ENCODE peak calls at places on chromosomes 6 and 20, in ten cellular contexts. M is cardiac muscle cell, O is upper lobe of right lung, K is H1, L is colonic mucosa, N is HL-60, Y is stomach, J is body of pancreas, B is lower leg skin, Q is spleen. A is an unnamed sample.

GRCh38 chr6:22765015-22765414 is 195.6 kb downstream of the HDGFL1 start:
- DNase-seq in M (no peak), O (no peak), K (no peak), L (no peak), N (no peak), Y (no peak), J (no peak), B (no peak), Q (no peak), A (no peak)

GRCh38 chr20:48285656-48286055 is 500.4 kb upstream of the SULF2 start:
- DNase-seq in M (no peak), O (no peak), K (no peak), L (no peak), N (no peak), Y (no peak), J (no peak), B (no peak), Q (no peak), A (no peak)

GRCh38 chr6:44353336-44353735 is 10.9 kb downstream of the SPATS1 start:
- DNase-seq in M (no peak), O (no peak), K (no peak), L (peak), N (no peak), Y (no peak), J (no peak), B (no peak), Q (no peak), A (peak)

GRCh38 chr6:42563697-42564495 is at the start of gene UBR2:
- DNase-seq in M (peak), O (peak), K (peak), L (peak), N (peak), Y (peak), J (peak), B (peak), Q (peak), A (peak)

GRCh38 chr20:54133434-54134427 is 40.1 kb downstream of the CYP24A1 start:
- DNase-seq in M (no peak), O (no peak), K (no peak), L (peak), N (no peak), Y (no peak), J (no peak), B (no peak), Q (no peak), A (no peak)

GRCh38 chr6:38034269-38034914 is 214.9 kb downstream of the ZFAND3 start:
- DNase-seq in M (peak), O (no peak), K (no peak), L (no peak), N (no peak), Y (no peak), J (no peak), B (no peak), Q (no peak), A (peak)

GRCh38 chr6:25147191-25147590 is 132.0 kb upstream of the CARMIL1 start:
- DNase-seq in M (no peak), O (no peak), K (no peak), L (no peak), N (no peak), Y (no peak), J (no peak), B (no peak), Q (no peak), A (no peak)

GRCh38 chr6:144211160-144211559 is 60.8 kb downstream of the STX11 start:
- DNase-seq in M (no peak), O (no peak), K (no peak), L (no peak), N (no peak), Y (no peak), J (no peak), B (no peak), Q (no peak), A (no peak)

GRCh38 chr6:32192608-32193039 is at the start of gene GPSM3:
- DNase-seq in M (no peak), O (peak), K (no peak), L (peak), N (peak), Y (peak), J (no peak), B (no peak), Q (peak), A (no peak)

DNA sequence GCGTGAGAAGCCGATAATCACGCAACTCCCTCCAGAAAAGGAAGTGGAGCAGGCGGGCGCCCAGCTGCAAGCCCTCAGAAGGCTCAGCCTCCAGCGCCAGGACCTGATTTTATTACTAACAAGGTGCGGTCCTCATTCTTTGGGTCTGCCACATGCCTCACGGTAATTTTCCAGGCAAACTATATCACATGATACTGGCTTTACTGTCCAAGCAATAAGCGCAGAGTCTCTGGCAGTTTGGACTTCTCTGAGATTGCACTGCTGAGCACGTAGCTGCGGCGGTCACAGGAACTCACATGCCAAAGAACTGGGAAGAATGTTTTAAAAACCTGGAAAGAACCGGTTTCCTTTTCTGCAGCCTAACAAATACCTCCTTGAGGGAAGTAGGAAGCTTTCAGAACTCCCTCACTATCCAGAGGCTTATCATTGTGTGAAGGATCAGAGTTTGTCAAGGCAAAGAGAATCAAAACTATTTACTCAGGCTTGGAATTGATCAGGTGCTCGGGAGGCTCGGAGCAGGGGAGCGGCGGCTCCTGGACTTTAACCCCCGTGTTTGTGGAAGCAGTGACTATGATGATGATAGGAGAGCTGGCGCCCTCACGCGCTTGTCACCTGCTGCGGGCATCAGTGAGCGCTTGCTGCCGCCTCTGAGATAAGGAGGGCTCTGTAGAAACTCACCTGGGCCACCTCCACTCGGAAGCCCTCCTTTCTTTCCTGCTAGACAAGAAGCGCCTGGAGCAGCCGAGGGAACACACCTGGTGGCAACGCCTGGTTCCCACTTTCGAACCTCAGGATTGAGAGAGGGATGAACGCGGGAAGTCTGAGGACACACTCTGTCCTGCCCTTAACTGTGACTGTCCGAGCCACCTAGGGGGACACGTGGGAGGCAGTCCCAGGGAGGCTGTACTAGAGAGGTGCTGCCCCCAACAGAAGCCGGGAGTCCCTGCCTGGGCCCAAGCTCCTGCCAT is 27.2 kb upstream of the SYNJ2 start:
- DNase-seq in M (no peak), O (no peak), K (no peak), L (peak), N (peak), Y (peak), J (peak), B (no peak), Q (no peak), A (no peak)
- TF ChIP-seq CTCF in M (no peak), O (no peak), K (no peak), L (no peak), N (no peak), Y (no peak), J (no peak), B (no peak), Q (no peak), A (no peak)

GRCh38 chr6:111714403-111715270 is 109.0 kb upstream of the TRAF3IP2 start:
- DNase-seq in M (no peak), O (no peak), K (no peak), L (no peak), N (no peak), Y (no peak), J (no peak), B (no peak), Q (no peak), A (no peak)
- H3K4me3 ChIP-seq in M (no peak), O (no peak), K (no peak), L (no peak), N (no peak), Y (no peak), J (no peak), B (no peak), Q (no peak), A (no peak)

DNA sequence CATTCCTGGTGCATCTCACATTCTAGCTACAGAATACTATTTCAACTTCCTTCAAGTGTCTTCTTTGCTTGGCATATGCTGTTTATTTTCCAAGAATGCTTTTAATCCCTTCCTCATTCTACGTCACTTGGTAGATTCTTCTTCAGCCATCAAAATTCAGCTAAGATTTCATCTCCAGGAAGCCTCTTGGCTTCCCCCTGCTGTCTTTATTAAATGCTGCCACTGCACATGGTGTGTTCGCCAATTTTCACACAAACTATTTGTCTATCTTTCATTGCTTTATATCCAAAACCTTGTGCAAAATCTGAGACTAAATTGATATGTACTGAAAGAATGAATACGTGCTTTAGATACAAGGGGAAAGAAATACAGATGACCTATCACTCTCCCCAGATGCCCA is 253.0 kb downstream of the RFPL4B start:
- DNase-seq in M (no peak), O (no peak), K (no peak), L (no peak), N (no peak), Y (no peak), J (no peak), B (no peak), Q (no peak), A (no peak)
- TF ChIP-seq CTCF in M (peak), O (no peak), K (no peak), L (no peak), N (no peak), Y (no peak), J (no peak), B (no peak), Q (no peak), A (peak)

GRCh38 chr6:20414711-20415110 is 13.0 kb downstream of the E2F3 start:
- DNase-seq in M (no peak), O (no peak), K (no peak), L (no peak), N (no peak), Y (no peak), J (no peak), B (no peak), Q (no peak), A (no peak)

GRCh38 chr6:20416063-20416454 is 14.4 kb downstream of the E2F3 start:
- DNase-seq in M (no peak), O (no peak), K (peak), L (no peak), N (no peak), Y (no peak), J (no peak), B (no peak), Q (no peak), A (no peak)

GRCh38 chr6:20415304-20416062 is 13.8 kb downstream of the E2F3 start:
- DNase-seq in M (no peak), O (no peak), K (peak), L (no peak), N (no peak), Y (no peak), J (no peak), B (no peak), Q (no peak), A (no peak)

GRCh38 chr6:20417819-20418218 is 16.1 kb downstream of the E2F3 start:
- DNase-seq in M (no peak), O (no peak), K (peak), L (no peak), N (peak), Y (no peak), J (no peak), B (no peak), Q (no peak), A (no peak)

DNA sequence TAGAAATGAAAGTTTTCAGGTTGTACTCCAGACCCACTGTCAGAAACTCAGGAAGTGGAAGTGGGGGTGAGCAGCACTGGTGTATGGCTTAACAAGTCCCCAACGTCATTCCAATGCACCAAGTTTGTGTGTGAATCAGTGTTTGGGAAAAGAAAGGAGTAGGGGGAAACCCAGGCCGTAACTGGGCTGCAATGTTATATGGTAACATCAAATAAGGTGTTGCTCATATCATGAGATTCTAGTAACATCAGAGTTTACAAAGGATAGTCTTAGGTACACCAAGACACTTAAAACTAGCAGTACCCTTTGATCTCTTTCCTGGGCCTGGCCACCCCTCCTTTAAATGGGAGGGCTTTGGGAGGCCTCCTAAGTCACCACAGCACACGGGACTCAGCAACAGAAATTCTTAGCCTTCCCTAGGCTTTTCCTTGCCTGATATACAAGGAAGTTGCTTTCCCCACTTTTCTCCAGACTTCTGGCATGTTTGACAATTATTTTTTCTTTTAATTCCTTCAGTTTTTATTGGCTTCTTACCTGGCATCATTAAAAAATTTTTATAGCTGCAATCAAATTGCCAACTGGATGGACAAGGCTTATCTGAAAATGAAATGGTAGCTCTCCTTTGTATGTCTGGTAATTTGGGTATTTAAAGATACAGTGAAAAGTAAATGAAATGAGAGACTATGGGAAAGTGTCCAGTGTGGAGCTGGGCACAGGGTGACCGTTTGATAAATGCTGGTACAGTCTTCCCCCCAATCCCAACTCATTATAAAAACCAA is 15.1 kb downstream of the E2F3 start:
- DNase-seq in M (no peak), O (no peak), K (peak), L (no peak), N (peak), Y (no peak), J (no peak), B (no peak), Q (no peak), A (peak)
- H3K4me3 ChIP-seq in M (no peak), O (no peak), K (no peak), L (no peak), N (no peak), Y (no peak), J (no peak), B (no peak), Q (no peak), A (peak)

DNA sequence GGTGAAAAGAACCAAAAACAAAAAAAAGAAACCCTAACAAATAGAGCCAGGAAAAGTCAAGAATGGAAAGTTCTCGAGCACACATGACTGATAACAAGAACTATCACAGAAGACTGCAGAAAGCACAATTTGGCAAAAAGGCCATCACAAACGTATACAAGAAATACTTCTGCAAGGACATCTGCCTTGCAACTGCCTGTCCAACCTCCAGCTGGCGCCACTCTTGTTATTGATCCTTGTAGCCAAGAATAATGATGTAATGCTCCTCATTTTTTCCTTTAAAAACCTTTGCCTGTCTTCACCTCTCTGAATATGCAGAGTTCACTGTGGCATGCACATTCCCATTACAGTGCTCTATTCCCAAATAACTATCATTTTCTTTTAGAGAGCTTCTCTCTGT is 87.9 kb upstream of the BMP5 start:
- DNase-seq in M (peak), O (no peak), K (no peak), L (no peak), N (no peak), Y (no peak), J (no peak), B (no peak), Q (no peak), A (no peak)
- TF ChIP-seq CTCF in M (peak), O (no peak), K (peak), L (no peak), N (peak), Y (no peak), J (no peak), B (no peak), Q (no peak), A (no peak)

GRCh38 chr6:99821164-99821563 is 172.9 kb downstream of the MCHR2 start:
- DNase-seq in M (no peak), O (no peak), K (no peak), L (peak), N (no peak), Y (no peak), J (no peak), B (no peak), Q (no peak), A (no peak)

GRCh38 chr6:99819853-99820252 is 174.2 kb downstream of the MCHR2 start:
- DNase-seq in M (no peak), O (no peak), K (no peak), L (no peak), N (no peak), Y (no peak), J (no peak), B (no peak), Q (no peak), A (no peak)

GRCh38 chr6:99818161-99818560 is 175.9 kb downstream of the MCHR2 start:
- DNase-seq in M (no peak), O (no peak), K (no peak), L (no peak), N (no peak), Y (no peak), J (no peak), B (no peak), Q (no peak), A (no peak)

DNA sequence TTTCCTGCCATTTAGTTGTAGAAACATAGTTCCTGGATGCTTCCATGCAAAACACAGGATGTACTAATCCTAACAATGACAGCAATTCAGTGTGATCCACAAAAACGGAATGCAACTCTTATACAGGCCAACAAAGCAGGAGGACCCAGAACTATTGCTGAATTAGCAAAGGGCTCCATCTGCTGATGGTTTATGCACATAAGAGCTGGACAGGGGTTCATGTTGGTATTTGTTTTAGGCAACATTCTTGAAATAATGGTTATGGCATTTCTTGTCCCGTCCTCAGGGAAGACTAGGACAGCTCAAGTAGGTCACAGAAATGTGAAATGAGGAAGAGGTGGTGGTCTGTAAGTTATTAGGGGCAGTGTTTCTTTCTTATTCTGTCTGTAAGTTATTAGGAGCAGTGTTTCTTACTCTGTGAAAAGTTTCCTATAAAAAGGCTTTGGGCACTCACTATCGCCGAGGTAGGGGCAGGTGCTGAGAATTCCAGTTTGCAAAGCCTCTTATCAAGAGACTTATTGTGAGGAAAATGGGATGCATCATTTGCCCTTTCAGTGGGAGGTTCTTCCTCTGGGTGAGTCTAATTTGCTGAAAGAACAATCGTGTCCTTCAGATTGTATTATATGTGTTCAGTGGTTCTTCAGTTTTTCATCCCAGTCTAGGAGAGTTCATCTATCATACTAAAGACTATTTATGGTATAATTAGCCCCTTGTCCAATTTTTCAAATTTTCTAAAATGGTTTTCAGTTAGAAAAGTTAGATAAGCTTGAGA is 171.1 kb downstream of the MCHR2 start:
- DNase-seq in M (peak), O (no peak), K (no peak), L (peak), N (peak), Y (no peak), J (no peak), B (no peak), Q (no peak), A (peak)
- H3K4me3 ChIP-seq in M (peak), O (no peak), K (peak), L (no peak), N (no peak), Y (no peak), J (no peak), B (no peak), Q (no peak), A (peak)

GRCh38 chr6:33417903-33418689 is at the start of gene CUTA:
- DNase-seq in M (peak), O (peak), K (peak), L (peak), N (peak), Y (peak), J (peak), B (peak), Q (peak), A (peak)
- TF ChIP-seq CTCF in M (peak), O (peak), K (no peak), L (no peak), N (no peak), Y (peak), J (peak), B (no peak), Q (peak), A (peak)

GRCh38 chr20:63497946-63498935 is 642 bp downstream of the EEF1A2 start:
- DNase-seq in M (peak), O (peak), K (peak), L (no peak), N (no peak), Y (peak), J (peak), B (no peak), Q (no peak), A (no peak)
- H3K4me3 ChIP-seq in M (peak), O (no peak), K (peak), L (no peak), N (no peak), Y (peak), J (no peak), B (no peak), Q (peak), A (peak)

DNA sequence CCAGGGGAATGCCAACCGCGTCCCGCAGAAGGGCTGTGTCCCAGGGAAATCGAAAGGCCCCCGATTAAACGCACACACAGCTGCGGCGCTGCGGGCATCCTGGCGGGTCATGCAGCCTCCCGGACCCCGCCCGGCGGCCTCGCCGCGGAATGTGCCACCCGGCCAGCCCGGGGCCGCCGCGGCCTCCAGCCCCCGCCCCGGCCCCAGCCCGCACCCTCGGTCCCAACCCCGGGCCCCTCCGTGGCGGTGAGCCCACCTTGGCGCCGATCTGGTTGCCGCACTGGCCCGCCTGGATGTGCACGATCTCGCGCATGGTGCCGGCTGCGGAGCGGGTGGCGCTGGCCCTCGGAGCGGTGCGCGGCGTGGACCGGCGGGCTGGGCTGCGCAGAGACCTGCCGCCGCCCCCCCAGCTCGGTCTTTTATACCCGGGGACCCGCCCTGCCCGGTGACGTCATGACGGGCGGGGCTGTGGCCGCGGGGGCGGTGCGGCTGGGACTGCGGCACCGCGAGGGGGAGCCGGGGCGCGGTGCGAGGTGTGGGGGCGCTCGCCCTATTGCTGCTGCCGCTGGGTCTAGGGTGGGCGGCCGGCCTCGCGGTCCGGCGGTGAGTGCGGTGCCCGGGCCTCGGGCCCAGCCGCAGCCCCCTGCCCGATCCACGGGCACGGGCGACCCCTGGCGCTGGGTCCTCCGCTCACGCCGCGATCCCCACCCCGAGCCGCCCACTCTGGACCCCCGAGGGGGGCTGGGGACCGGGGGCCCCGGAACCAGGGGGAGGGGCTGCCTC is at the start of gene TUBB2A:
- DNase-seq in M (peak), O (peak), K (peak), L (peak), N (peak), Y (peak), J (peak), B (peak), Q (peak), A (no peak)
- TF ChIP-seq CTCF in M (peak), O (peak), K (peak), L (peak), N (no peak), Y (peak), J (peak), B (no peak), Q (peak), A (peak)

GRCh38 chr20:21505810-21506530 is 7.9 kb downstream of the NKX2-2 start:
- DNase-seq in M (peak), O (peak), K (peak), L (peak), N (peak), Y (peak), J (no peak), B (no peak), Q (peak), A (peak)
- H3K4me3 ChIP-seq in M (peak), O (peak), K (peak), L (peak), N (peak), Y (peak), J (no peak), B (no peak), Q (peak), A (peak)

A was measured in LNCaP clone FGC.